ENCODE peak calls at places on chromosomes 16 and 17, in nine cellular contexts. One of them, this sample, is unnamed.

GRCh38 chr16:84594725-84595038 is 23.2 kb downstream of the COTL1 start:
- DNase-seq in stomach: no peak
- DNase-seq in transverse colon: no peak
- DNase-seq in sigmoid colon: no peak
- DNase-seq in K562: no peak
- DNase-seq in A549: no peak
- DNase-seq in ovary: no peak
- DNase-seq in SK-N-SH: no peak
- DNase-seq in GM12878: no peak
- DNase-seq in this sample: no peak

GRCh38 chr16:12348733-12349704 is 372.5 kb downstream of the SNX29 start:
- DNase-seq in stomach: no peak
- DNase-seq in transverse colon: no peak
- DNase-seq in sigmoid colon: no peak
- DNase-seq in K562: no peak
- DNase-seq in A549: no peak
- DNase-seq in ovary: no peak
- DNase-seq in SK-N-SH: no peak
- DNase-seq in GM12878: no peak
- DNase-seq in this sample: no peak

GRCh38 chr16:31010539-31010938 is at the start of gene STX1B:
- DNase-seq in stomach: no peak
- DNase-seq in transverse colon: peak; percentile 21
- DNase-seq in sigmoid colon: no peak
- DNase-seq in K562: peak; percentile 82
- DNase-seq in A549: no peak
- DNase-seq in ovary: no peak
- DNase-seq in SK-N-SH: peak; percentile 100
- DNase-seq in GM12878: no peak
- DNase-seq in this sample: no peak

GRCh38 chr17:43366809-43367587 is 31.8 kb upstream of the ARL4D start:
- DNase-seq in stomach: no peak
- DNase-seq in transverse colon: no peak
- DNase-seq in sigmoid colon: no peak
- DNase-seq in K562: no peak
- DNase-seq in A549: no peak
- DNase-seq in ovary: peak; percentile 61
- DNase-seq in SK-N-SH: no peak
- DNase-seq in GM12878: no peak
- DNase-seq in this sample: no peak

GRCh38 chr17:40818343-40818732 is 4.1 kb downstream of the KRT10 start:
- DNase-seq in stomach: no peak
- DNase-seq in transverse colon: no peak
- DNase-seq in sigmoid colon: no peak
- DNase-seq in K562: no peak
- DNase-seq in A549: no peak
- DNase-seq in ovary: no peak
- DNase-seq in SK-N-SH: no peak
- DNase-seq in GM12878: no peak
- DNase-seq in this sample: no peak

GRCh38 chr17:36183001-36183810 is 6.8 kb upstream of the TBC1D3B start:
- DNase-seq in stomach: peak; percentile 67
- DNase-seq in transverse colon: peak; percentile 68
- DNase-seq in sigmoid colon: peak; percentile 79
- DNase-seq in K562: peak; percentile 31
- DNase-seq in A549: peak; percentile 55
- DNase-seq in ovary: peak; percentile 71
- DNase-seq in SK-N-SH: peak; percentile 67
- DNase-seq in GM12878: no peak
- DNase-seq in this sample: no peak

GRCh38 chr16:86374603-86375002 is 135.7 kb upstream of the FOXF1 start:
- DNase-seq in stomach: no peak
- DNase-seq in transverse colon: no peak
- DNase-seq in sigmoid colon: no peak
- DNase-seq in K562: no peak
- DNase-seq in A549: no peak
- DNase-seq in ovary: no peak
- DNase-seq in SK-N-SH: no peak
- DNase-seq in GM12878: no peak
- DNase-seq in this sample: no peak

GRCh38 chr16:87708881-87709638 is 56.7 kb downstream of the KLHDC4 start:
- DNase-seq in stomach: no peak
- DNase-seq in transverse colon: no peak
- DNase-seq in sigmoid colon: no peak
- DNase-seq in K562: no peak
- DNase-seq in A549: no peak
- DNase-seq in ovary: no peak
- DNase-seq in SK-N-SH: no peak
- DNase-seq in GM12878: no peak
- DNase-seq in this sample: no peak

GRCh38 chr17:82006468-82007227 is 16.0 kb downstream of the CENPX start:
- DNase-seq in stomach: no peak
- DNase-seq in transverse colon: no peak
- DNase-seq in sigmoid colon: peak; percentile 86
- DNase-seq in K562: no peak
- DNase-seq in A549: no peak
- DNase-seq in ovary: no peak
- DNase-seq in SK-N-SH: no peak
- DNase-seq in GM12878: no peak
- DNase-seq in this sample: no peak

DNA sequence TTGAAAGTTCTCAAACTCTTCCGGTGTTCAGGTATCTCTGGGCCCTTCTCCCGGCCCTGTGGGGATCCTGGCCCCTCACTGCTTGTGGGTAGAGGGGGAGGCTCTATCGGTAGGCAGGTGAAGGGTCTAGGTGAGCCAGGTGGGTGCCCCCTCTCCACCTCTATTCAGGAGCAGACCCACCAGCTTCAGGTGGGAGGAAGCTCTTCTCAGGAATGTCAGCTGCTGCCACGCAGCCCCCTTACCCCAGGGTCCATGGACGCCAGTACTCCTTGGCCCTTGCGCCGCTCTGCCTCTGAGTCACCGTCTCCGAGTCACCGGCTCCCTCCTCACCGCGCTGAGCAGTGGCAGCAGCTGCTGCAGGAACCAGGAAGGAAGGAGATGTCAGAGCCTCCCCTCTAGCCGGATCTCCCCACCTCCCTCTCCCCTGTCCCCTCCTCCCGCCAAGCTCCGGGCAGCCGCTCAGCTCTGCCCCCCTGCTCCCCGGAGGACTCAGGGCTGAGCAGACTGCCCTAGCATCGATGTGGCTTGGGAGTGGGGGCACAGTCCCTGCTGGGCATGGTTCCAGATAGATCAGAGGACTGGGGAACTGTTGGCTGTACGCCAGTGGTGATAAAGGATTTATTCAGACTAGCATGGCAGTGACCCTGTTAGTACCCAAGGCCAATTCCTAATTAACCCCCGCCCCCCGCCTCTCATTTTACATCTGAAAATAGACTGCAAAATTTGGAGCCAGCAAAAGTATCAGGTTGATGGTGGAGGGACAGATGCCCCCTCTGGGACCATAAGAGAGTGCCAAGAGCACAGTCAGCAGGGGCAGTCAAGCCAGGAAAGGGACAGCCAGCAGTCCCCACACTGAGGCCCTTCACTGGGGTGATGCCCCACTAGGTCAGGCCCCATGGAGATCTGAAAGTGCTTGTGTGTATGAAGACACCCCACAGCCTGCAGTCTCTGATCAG is at the start of gene OSBPL7:
- DNase-seq in stomach: peak; percentile 81
- DNase-seq in transverse colon: peak; percentile 84
- DNase-seq in sigmoid colon: peak; percentile 88
- DNase-seq in K562: peak; percentile 88
- DNase-seq in A549: peak; percentile 79
- DNase-seq in ovary: peak; percentile 77
- DNase-seq in SK-N-SH: peak; percentile 99
- DNase-seq in GM12878: peak; percentile 38
- DNase-seq in this sample: no peak
- TF ChIP-seq CTCF in stomach: no peak
- TF ChIP-seq CTCF in transverse colon: no peak
- TF ChIP-seq CTCF in sigmoid colon: no peak
- TF ChIP-seq CTCF in K562: peak; percentile 71
- TF ChIP-seq CTCF in A549: peak; percentile 58
- TF ChIP-seq CTCF in ovary: no peak
- TF ChIP-seq CTCF in SK-N-SH: peak; percentile 57
- TF ChIP-seq CTCF in GM12878: peak; percentile 21
- TF ChIP-seq CTCF in this sample: no peak

GRCh38 chr16:24013733-24014645 is 178.2 kb downstream of the PRKCB start:
- DNase-seq in stomach: peak; percentile 31
- DNase-seq in transverse colon: peak; percentile 65
- DNase-seq in sigmoid colon: no peak
- DNase-seq in K562: no peak
- DNase-seq in A549: peak; percentile 10
- DNase-seq in ovary: no peak
- DNase-seq in SK-N-SH: no peak
- DNase-seq in GM12878: peak; percentile 98
- DNase-seq in this sample: no peak
- TF ChIP-seq EP300 in stomach: no peak
- TF ChIP-seq EP300 in transverse colon: no peak
- TF ChIP-seq EP300 in sigmoid colon: no peak
- TF ChIP-seq EP300 in K562: no peak
- TF ChIP-seq EP300 in A549: no peak
- TF ChIP-seq EP300 in ovary: no peak
- TF ChIP-seq EP300 in SK-N-SH: no peak
- TF ChIP-seq EP300 in GM12878: peak; percentile 77
- TF ChIP-seq EP300 in this sample: no peak

GRCh38 chr17:15431766-15432165 is 35.7 kb downstream of the CDRT4 start:
- DNase-seq in stomach: no peak
- DNase-seq in transverse colon: no peak
- DNase-seq in sigmoid colon: peak; percentile 79
- DNase-seq in K562: no peak
- DNase-seq in A549: no peak
- DNase-seq in ovary: no peak
- DNase-seq in SK-N-SH: no peak
- DNase-seq in GM12878: no peak
- DNase-seq in this sample: no peak

GRCh38 chr17:15432807-15433547 is 34.4 kb downstream of the CDRT4 start:
- DNase-seq in stomach: no peak
- DNase-seq in transverse colon: no peak
- DNase-seq in sigmoid colon: no peak
- DNase-seq in K562: no peak
- DNase-seq in A549: no peak
- DNase-seq in ovary: no peak
- DNase-seq in SK-N-SH: no peak
- DNase-seq in GM12878: no peak
- DNase-seq in this sample: no peak

GRCh38 chr17:15441315-15441714 is 26.1 kb downstream of the CDRT4 start:
- DNase-seq in stomach: no peak
- DNase-seq in transverse colon: no peak
- DNase-seq in sigmoid colon: peak; percentile 2
- DNase-seq in K562: no peak
- DNase-seq in A549: no peak
- DNase-seq in ovary: no peak
- DNase-seq in SK-N-SH: no peak
- DNase-seq in GM12878: no peak
- DNase-seq in this sample: no peak

GRCh38 chr17:15440347-15440746 is 27.1 kb downstream of the CDRT4 start:
- DNase-seq in stomach: no peak
- DNase-seq in transverse colon: no peak
- DNase-seq in sigmoid colon: peak; percentile 57
- DNase-seq in K562: no peak
- DNase-seq in A549: no peak
- DNase-seq in ovary: no peak
- DNase-seq in SK-N-SH: no peak
- DNase-seq in GM12878: no peak
- DNase-seq in this sample: no peak

GRCh38 chr17:15436399-15437369 is 30.7 kb downstream of the CDRT4 start:
- DNase-seq in stomach: peak; percentile 44
- DNase-seq in transverse colon: peak; percentile 63
- DNase-seq in sigmoid colon: peak; percentile 91
- DNase-seq in K562: peak; percentile 53
- DNase-seq in A549: peak; percentile 48
- DNase-seq in ovary: peak; percentile 75
- DNase-seq in SK-N-SH: no peak
- DNase-seq in GM12878: no peak
- DNase-seq in this sample: peak; percentile 28
- TF ChIP-seq CTCF in stomach: no peak
- TF ChIP-seq CTCF in transverse colon: no peak
- TF ChIP-seq CTCF in sigmoid colon: no peak
- TF ChIP-seq CTCF in K562: peak; percentile 49
- TF ChIP-seq CTCF in A549: no peak
- TF ChIP-seq CTCF in ovary: no peak
- TF ChIP-seq CTCF in SK-N-SH: peak; percentile 37
- TF ChIP-seq CTCF in GM12878: no peak
- TF ChIP-seq CTCF in this sample: no peak

DNA sequence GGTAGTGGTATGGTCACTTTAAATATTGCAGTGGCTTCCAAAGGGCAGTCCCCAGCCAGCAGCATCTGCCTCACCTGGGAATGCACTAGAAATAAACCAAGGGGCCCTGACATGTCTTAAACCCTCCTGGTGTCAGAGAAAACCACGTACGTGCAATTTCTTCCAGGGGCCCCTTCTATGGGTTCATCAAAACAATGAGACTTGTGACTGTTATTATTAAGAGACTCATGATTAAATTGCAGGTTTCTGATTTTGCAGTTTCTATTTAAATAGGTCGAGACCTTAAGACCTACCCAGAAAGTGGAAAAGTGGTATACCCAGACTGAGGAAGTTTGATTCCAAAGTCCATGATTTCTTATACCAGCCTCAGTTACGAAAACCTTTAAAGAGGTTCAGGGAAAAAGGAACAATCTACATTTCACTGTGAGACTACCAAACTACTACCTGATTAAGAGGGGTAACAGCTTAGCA is 746 bp upstream of the POLG2 start:
- DNase-seq in stomach: no peak
- DNase-seq in transverse colon: no peak
- DNase-seq in sigmoid colon: no peak
- DNase-seq in K562: no peak
- DNase-seq in A549: no peak
- DNase-seq in ovary: no peak
- DNase-seq in SK-N-SH: no peak
- DNase-seq in GM12878: no peak
- DNase-seq in this sample: no peak
- TF ChIP-seq EP300 in stomach: no peak
- TF ChIP-seq EP300 in transverse colon: no peak
- TF ChIP-seq EP300 in sigmoid colon: no peak
- TF ChIP-seq EP300 in K562: no peak
- TF ChIP-seq EP300 in A549: no peak
- TF ChIP-seq EP300 in ovary: no peak
- TF ChIP-seq EP300 in SK-N-SH: no peak
- TF ChIP-seq EP300 in GM12878: no peak
- TF ChIP-seq EP300 in this sample: no peak